ENCODE peak calls at places on chromosome 7, in six cellular contexts. Y is HCT116, Q is SK-N-SH, Z is GM12878, J is HepG2, N is K562. X is an unnamed sample. For H3K79me2, the result is how much of the 10 kb centered on the place peaks cover.

GRCh38 chr7:106767498-106768323 is 97.4 kb upstream of the PIK3CG start:
- DNase-seq in Z (no peak), Y (no peak), J (no peak), N (no peak), Q (no peak), X (peak)

GRCh38 chr7:38673795-38674194 is 42.6 kb upstream of the AMPH start:
- DNase-seq in N (no peak), Y (no peak), J (no peak), Z (no peak), Q (no peak), X (no peak)

GRCh38 chr7:1233328-1234048 is 816 bp downstream of the UNCX start:
- DNase-seq in Z (no peak), N (no peak), Q (no peak), Y (no peak), J (no peak), X (peak)

GRCh38 chr7:16431646-16432424 is 10.5 kb upstream of the CRPPA start:
- DNase-seq in Q (peak), Y (peak), J (peak), Z (no peak), N (peak), X (peak)

GRCh38 chr7:19852192-19852591 is 78.8 kb upstream of the TMEM196 start:
- DNase-seq in Q (no peak), Y (no peak), N (no peak), Z (no peak), J (no peak), X (no peak)

GRCh38 chr7:34787586-34787985 is 129.6 kb downstream of the NPSR1 start:
- DNase-seq in Q (no peak), Y (no peak), N (no peak), J (no peak), Z (no peak), X (no peak)

GRCh38 chr7:4226166-4226857 is 455.8 kb upstream of the FOXK1 start:
- DNase-seq in N (no peak), Y (peak), Q (no peak), Z (no peak), J (peak), X (peak)

GRCh38 chr7:83648464-83649241 is at the start of gene SEMA3E:
- DNase-seq in Q (no peak), J (no peak), Z (no peak), N (no peak), Y (peak), X (peak)

GRCh38 chr7:460374-461117 is 59.1 kb downstream of the PDGFA start:
- DNase-seq in Z (no peak), Y (no peak), N (no peak), Q (no peak), J (peak), X (no peak)

GRCh38 chr7:80783688-80784327 is 135.0 kb downstream of the SEMA3C start:
- DNase-seq in N (no peak), Q (no peak), J (no peak), Z (no peak), Y (no peak), X (no peak)

GRCh38 chr7:112665709-112666108 is 124.5 kb downstream of the TMEM168 start:
- DNase-seq in J (no peak), Z (no peak), Q (peak), N (no peak), Y (no peak), X (peak)

GRCh38 chr7:87565877-87566276 is 34.8 kb downstream of the ABCB1 start:
- DNase-seq in Z (no peak), N (no peak), Y (no peak), Q (no peak), J (no peak), X (no peak)

GRCh38 chr7:115679976-115680375 is 350.6 kb downstream of the TFEC start:
- DNase-seq in Y (peak), N (no peak), Z (peak), J (peak), Q (peak), X (peak)

GRCh38 chr7:155918720-155919399 is 106.6 kb upstream of the SHH start:
- DNase-seq in N (no peak), Z (no peak), Q (no peak), J (peak), Y (peak), X (no peak)

GRCh38 chr7:75054744-75055527 is 18.7 kb downstream of the RCC1L start:
- DNase-seq in Z (no peak), Q (no peak), Y (no peak), N (no peak), J (no peak), X (no peak)

GRCh38 chr7:73638921-73639320 is 14.6 kb upstream of the MLXIPL start:
- DNase-seq in N (no peak), Y (no peak), J (no peak), Z (no peak), Q (no peak), X (no peak)

GRCh38 chr7:29288534-29289091 is 94.0 kb downstream of the CHN2 start:
- DNase-seq in N (no peak), Q (no peak), J (no peak), Z (no peak), Y (no peak), X (no peak)

GRCh38 chr7:29285451-29285807 is 90.9 kb downstream of the CHN2 start:
- DNase-seq in Y (peak), J (peak), Z (peak), N (no peak), Q (no peak), X (no peak)

GRCh38 chr7:29284586-29285450 is 90.2 kb downstream of the CHN2 start:
- DNase-seq in Y (no peak), Z (no peak), Q (no peak), N (no peak), J (no peak), X (no peak)

GRCh38 chr7:29287366-29287765 is 92.8 kb downstream of the CHN2 start:
- DNase-seq in Y (peak), Q (no peak), J (no peak), Z (no peak), N (no peak), X (no peak)

DNA sequence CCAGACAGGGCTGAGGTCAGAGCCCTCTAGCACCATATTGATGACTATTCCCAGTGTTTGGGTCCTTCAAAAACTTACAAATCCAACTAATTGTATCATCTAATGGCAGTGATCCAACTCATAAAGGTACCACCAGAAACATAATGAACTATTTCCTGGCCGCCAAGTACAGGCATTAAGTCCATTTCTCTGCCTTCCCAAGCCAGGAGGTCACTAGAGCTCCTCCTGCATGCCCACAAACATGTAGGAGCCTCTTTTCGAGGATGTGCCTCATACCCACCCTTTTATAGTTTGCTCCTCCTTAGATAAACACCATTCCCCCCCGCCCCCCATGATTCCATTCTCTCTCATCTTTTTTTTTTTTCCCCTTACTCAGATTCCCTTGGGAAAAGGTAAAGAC is 91.3 kb downstream of the CHN2 start:
- DNase-seq in N (no peak), Y (no peak), Q (no peak), J (no peak), Z (no peak), X (no peak)
- TF ChIP-seq REST in N (no peak), Y (no peak), Q (no peak), J (no peak), Z (no peak), X (no peak)

GRCh38 chr7:5375925-5376324 is 47.7 kb downstream of the TNRC18 start:
- DNase-seq in N (no peak), Q (no peak), Y (no peak), Z (no peak), J (no peak), X (no peak)
- H3K79me2 ChIP-seq in N (under half), Q (half or more), Y (under half), Z (under half), J (under half), X (under half)

DNA sequence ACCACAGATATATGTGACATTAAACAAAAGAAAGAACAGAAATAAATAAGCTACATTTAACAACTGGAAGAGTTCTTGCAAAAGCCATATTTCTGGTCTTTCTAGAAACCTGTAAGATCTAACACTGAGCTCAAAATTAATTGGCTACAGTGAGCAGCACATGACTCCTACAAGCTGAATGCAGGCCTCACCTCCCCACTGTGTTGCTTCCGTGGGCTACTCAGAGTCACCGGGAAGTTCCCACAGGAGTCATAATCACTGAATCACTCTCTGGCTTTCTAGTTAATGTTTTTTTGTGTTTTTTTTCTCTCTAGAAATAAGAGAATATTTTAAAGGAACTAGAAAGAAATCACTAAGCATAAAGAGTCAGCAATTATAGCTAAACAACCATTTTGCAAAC is 10.2 kb upstream of the MRPS24 start:
- DNase-seq in Y (no peak), J (no peak), Z (no peak), Q (no peak), N (no peak), X (no peak)
- TF ChIP-seq REST in Y (no peak), J (no peak), Z (no peak), Q (no peak), N (no peak), X (no peak)

GRCh38 chr7:50363327-50364060 is 59.0 kb downstream of the IKZF1 start:
- DNase-seq in Y (no peak), N (no peak), Z (no peak), Q (no peak), J (no peak), X (no peak)
- H3K79me2 ChIP-seq in Y (under half), N (half or more), Z (under half), Q (under half), J (under half), X (under half)

DNA sequence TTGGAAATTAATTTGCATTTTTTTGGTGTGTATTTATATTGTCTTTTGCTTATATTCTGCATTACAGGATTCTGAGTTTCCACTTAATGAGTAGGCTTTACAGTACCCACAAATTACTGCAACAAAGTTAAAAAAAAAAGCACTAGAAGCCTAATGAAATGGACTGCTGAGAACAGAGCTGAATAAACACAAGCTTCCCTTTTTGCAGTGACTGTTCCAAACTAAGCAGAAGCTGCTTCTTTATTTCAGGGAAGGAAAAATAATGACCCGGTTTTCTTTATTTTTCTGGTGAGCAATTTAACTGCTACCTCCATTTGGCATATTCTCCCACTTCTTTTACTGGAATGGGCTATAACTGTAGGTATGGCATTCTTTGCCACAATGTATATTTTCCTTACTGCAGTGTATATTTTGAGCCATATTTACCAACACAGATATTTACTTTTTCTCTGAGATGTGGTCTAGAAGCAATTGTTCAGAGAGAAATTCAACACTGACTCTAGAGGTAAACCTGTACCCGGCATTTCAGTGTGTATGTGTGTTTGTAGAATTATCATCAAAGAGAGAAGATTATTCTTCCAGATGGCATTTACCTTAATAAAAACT is 56.9 kb downstream of the HDAC9 start:
- DNase-seq in Y (no peak), Z (no peak), N (no peak), J (no peak), Q (no peak), X (no peak)
- TF ChIP-seq REST in Y (no peak), Z (no peak), N (no peak), J (no peak), Q (no peak), X (no peak)

DNA sequence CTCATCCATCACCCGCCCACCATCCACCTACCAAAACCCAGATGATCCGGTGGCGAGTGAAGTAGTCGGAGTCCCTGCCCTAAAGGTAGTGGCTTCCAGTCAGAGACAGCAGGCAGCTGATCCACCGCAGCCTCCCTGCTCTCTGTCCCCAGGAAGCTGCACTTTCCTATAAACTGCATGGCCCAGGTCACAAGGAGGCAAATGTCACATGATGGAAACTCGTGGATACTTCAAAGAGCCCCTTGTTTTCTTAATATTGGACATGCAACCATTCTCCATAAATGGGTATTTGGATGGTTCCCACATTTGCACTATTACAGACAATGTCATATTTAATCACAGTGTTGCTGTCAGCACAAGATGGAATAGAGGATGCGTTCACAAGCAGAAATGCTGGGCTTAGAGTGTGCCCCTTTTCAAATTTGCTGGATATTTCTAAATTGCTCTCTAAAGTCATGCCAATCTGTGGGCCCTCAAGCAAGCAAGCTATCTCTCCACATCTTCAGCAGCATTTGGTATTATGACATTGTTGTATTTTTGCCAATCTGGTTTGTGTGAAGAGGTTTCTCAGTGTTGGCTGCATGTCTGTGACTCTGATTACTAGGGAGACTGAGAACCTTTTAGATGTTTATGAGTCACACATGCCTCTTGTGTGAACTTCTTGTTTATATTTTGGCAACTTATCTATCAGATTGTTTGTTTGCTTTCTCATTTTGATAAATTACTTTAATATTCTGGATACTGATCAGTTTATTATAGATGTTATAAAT is 822.0 kb downstream of the TNS3 start:
- DNase-seq in Y (no peak), Q (no peak), J (no peak), Z (no peak), N (no peak), X (no peak)
- H3K79me2 ChIP-seq in Y (under half), Q (under half), J (under half), Z (under half), N (under half), X (under half)

GRCh38 chr7:43465581-43466554 is 117.0 kb upstream of the STK17A start:
- DNase-seq in N (no peak), J (no peak), Y (no peak), Q (peak), Z (no peak), X (no peak)

GRCh38 chr7:43470110-43470509 is 112.8 kb upstream of the STK17A start:
- DNase-seq in Q (no peak), J (no peak), Y (no peak), Z (no peak), N (no peak), X (no peak)

GRCh38 chr7:43467406-43467805 is 115.5 kb upstream of the STK17A start:
- DNase-seq in N (no peak), Y (no peak), Z (no peak), J (no peak), Q (peak), X (no peak)

GRCh38 chr7:43467846-43468245 is 115.1 kb upstream of the STK17A start:
- DNase-seq in Z (no peak), Y (no peak), Q (no peak), J (no peak), N (no peak), X (no peak)

DNA sequence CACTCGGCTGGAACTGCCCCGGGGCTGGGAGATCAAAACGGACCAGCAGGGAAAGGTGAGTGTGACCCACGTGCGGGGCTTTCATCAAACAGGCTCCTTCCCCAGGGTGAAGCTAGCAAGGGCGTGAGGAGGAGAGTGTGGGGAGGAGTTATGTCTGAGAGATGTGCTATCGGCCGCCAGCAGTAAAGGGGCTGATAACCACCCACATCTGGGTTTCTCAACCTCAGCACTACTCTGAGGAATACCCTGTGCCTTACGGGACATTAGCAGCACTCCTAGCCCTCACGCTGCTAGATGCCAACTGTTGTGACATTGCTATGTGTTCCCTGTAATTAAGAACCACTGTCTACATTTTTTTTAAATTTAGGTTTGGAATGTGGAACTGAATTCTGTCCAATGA is 113.9 kb upstream of the STK17A start:
- DNase-seq in N (no peak), Z (no peak), Q (no peak), J (no peak), Y (no peak), X (no peak)
- TF ChIP-seq REST in N (no peak), Z (no peak), Q (no peak), J (no peak), Y (no peak), X (no peak)

GRCh38 chr7:23419160-23419559 is 51.1 kb downstream of the IGF2BP3 start:
- DNase-seq in N (no peak), Q (no peak), Z (no peak), Y (no peak), J (no peak), X (no peak)
- H3K79me2 ChIP-seq in N (half or more), Q (half or more), Z (half or more), Y (half or more), J (half or more), X (half or more)

DNA sequence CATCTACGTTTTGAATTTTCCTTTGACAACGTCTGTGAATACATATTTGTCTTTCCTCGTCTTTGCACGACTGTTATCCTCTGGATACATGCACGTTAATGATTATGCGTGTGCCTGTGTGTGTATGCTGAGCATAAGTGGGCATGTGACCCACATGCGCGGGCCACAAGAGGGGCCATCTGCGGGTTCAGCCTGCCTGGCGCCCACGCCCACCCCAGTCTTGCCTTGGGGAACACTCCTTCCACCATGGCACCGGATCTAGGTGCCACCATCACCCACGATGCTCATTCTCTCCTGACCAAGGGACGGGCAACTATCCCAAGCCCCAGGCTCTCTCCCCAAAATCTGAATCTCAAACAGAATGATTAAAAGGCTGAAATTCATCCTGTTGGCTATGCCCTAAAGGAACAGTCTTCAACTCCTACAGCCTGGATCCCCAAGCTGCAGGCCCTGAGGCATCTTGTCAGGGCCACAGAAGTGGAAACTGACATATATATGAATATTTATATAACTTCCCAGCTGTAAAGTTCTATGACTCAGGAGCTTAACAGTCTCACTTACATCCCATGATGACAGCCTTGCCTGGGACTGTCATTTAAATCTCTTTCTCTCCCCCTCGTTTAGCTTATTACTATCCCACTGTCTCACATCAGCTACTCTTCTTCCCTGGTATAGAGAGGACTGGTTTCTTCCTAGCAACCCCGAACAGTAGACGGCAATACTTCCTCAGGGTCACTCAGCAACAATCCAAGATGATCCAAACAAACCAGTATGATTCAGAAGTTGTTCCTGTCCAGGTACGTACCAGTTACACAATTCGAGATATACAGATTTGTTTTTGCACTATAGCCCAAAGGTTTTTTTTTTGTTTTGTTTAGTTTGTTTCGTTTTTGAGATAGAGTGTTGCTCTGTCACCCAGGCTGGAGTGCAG is 22.9 kb downstream of the KIAA1549 start:
- DNase-seq in Q (no peak), Z (no peak), Y (no peak), J (no peak), N (no peak), X (no peak)
- TF ChIP-seq REST in Q (no peak), Z (no peak), Y (no peak), J (no peak), N (no peak), X (no peak)

DNA sequence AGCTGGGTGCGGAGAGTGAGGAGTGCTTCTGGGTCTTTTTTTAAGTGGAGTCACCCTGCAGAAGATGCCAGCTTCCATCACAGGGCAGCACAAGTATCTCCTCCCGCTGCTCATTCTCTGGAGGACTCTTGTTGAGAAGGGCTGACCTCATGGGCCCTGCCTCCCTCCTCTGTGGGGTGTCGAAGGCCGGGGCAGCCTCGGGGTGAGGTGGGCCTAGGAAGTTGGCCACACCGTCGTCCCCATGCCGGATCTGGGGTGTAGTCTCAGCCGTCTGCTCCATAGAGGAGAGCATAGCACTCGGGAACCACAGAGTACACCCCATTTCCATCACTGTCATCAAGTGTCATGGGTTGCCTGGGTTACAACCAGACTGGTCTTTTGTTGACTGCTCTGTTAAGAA is 85.0 kb downstream of the TRRAP start:
- DNase-seq in Y (no peak), J (no peak), Q (no peak), N (no peak), Z (no peak), X (no peak)
- H3K79me2 ChIP-seq in Y (under half), J (under half), Q (under half), N (under half), Z (under half), X (under half)

X was measured in GM23338.